ENCODE peak calls at places on chromosomes 13 and 19, in five cellular contexts. L is AG04449, K is progenitor cell of endocrine pancreas, E is endodermal cell, N is neural progenitor cell. Z is an unnamed sample.

GRCh38 chr13:94093652-94094310 is 385.7 kb downstream of the DCT start:
- DNase-seq in E (no peak), L (no peak), K (no peak), N (no peak), Z (no peak)

GRCh38 chr13:84917252-84917878 is 881.9 kb downstream of the SLITRK6 start:
- DNase-seq in K (no peak), E (no peak), L (no peak), N (no peak), Z (no peak)

GRCh38 chr13:44368062-44368591 is 5.5 kb upstream of the SERP2 start:
- DNase-seq in K (no peak), L (peak; percentile 26), N (no peak), E (no peak), Z (no peak)

GRCh38 chr13:62357887-62358645 is 942.4 kb upstream of the PCDH20 start:
- DNase-seq in L (no peak), E (peak; percentile 88), K (peak; percentile 24), N (peak; percentile 88), Z (no peak)

GRCh38 chr13:109755997-109756396 is 30.4 kb downstream of the IRS2 start:
- DNase-seq in E (no peak), N (no peak), K (no peak), L (no peak), Z (no peak)

GRCh38 chr13:42548731-42549554 is 25.0 kb upstream of the TNFSF11 start:
- DNase-seq in N (no peak), K (no peak), E (no peak), L (no peak), Z (peak; percentile 75)

GRCh38 chr13:99320693-99321481 is 13.7 kb upstream of the GPR183 start:
- DNase-seq in K (no peak), L (no peak), E (no peak), N (no peak), Z (no peak)

GRCh38 chr19:15225797-15226196 is 6.5 kb downstream of the EPHX3 start:
- DNase-seq in E (no peak), L (no peak), K (no peak), N (no peak), Z (no peak)

GRCh38 chr13:79194272-79194671 is 211.8 kb downstream of the RBM26 start:
- DNase-seq in E (no peak), L (no peak), K (no peak), N (no peak), Z (no peak)

GRCh38 chr19:28498404-28498976 is 714.5 kb downstream of the UQCRFS1 start:
- DNase-seq in N (no peak), E (no peak), K (no peak), L (no peak), Z (no peak)

GRCh38 chr13:101941095-101941777 is 460.6 kb downstream of the FGF14 start:
- DNase-seq in L (no peak), E (peak; percentile 65), K (no peak), N (no peak), Z (no peak)
- TF ChIP-seq CTCF in L (peak; percentile 17), E (peak; percentile 70), K (peak; percentile 43), N (peak; percentile 28), Z (no peak)

GRCh38 chr19:40191836-40192646 is 815 bp downstream of the MAP3K10 start:
- DNase-seq in E (peak; percentile 91), L (no peak), N (peak; percentile 89), K (peak; percentile 48), Z (no peak)

GRCh38 chr19:40193587-40193849 is 2.3 kb downstream of the MAP3K10 start:
- DNase-seq in N (no peak), E (no peak), L (peak; percentile 17), K (no peak), Z (no peak)

GRCh38 chr19:40190891-40191835 is at the start of gene MAP3K10:
- DNase-seq in L (no peak), E (peak; percentile 83), N (peak; percentile 89), K (peak; percentile 56), Z (peak; percentile 94)

GRCh38 chr19:40198272-40198990 is 7.2 kb downstream of the MAP3K10 start:
- DNase-seq in N (no peak), K (no peak), L (no peak), E (no peak), Z (no peak)

DNA sequence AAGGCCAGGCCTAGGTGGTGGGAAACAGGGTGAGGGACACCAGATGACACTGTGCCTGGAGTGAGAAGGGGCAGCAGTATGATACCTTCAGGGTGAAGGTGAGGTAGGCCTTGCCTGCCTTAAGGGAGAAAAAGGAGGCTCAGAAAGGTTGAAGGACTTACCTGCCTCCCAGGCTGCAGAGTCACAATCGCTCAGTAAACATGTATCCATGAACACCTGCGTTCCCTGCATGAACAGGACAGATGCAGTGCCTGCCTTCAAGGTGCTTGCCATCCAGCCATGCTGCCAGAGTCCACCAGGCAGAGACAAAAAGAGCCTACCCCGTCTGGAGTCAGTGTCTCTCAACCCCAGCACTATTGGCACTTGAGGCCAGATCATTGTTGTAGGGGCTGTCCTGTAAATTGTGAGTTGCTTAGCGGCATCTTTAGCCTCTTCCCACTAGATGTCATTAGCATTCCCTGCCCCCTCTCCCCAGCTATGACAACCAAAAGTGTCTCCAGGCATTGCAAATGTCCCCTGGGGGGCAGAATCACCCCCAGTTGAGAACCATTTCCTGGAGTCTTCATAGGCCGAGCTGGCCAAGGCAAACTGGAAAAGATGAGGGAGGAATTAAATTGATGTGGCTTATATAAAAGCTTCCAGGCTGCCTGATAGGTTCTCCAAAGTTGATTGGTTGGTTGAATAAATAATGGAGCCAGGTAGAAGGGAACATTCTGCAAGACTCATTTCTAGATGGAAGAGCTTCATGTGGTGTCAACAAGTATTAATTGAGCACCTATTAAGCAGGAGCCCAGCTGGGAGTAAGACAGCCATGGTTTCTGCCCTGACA is 1.7 kb downstream of the MAP3K10 start:
- DNase-seq in N (no peak), K (no peak), E (peak; percentile 57), L (no peak), Z (no peak)
- TF ChIP-seq CTCF in N (no peak), K (no peak), E (no peak), L (no peak), Z (no peak)

GRCh38 chr19:10871711-10872550 is 578 bp downstream of the CARM1 start:
- DNase-seq in E (peak; percentile 71), K (peak; percentile 39), N (peak; percentile 74), L (no peak), Z (no peak)
- TF ChIP-seq CTCF in E (peak; percentile 53), K (peak; percentile 46), N (peak; percentile 14), L (peak; percentile 21), Z (no peak)

GRCh38 chr19:45406165-45406956 is at the start of gene POLR1G:
- DNase-seq in N (peak; percentile 88), K (peak; percentile 64), E (peak; percentile 92), L (no peak), Z (peak; percentile 95)
- TF ChIP-seq CTCF in N (no peak), K (no peak), E (no peak), L (no peak), Z (no peak)

GRCh38 chr13:24985102-24985501 is 110.8 kb upstream of the PABPC3 start:
- DNase-seq in E (peak; percentile 79), L (no peak), K (no peak), N (peak; percentile 42), Z (no peak)
- TF ChIP-seq CTCF in E (peak; percentile 79), L (no peak), K (peak; percentile 30), N (peak; percentile 47), Z (no peak)

DNA sequence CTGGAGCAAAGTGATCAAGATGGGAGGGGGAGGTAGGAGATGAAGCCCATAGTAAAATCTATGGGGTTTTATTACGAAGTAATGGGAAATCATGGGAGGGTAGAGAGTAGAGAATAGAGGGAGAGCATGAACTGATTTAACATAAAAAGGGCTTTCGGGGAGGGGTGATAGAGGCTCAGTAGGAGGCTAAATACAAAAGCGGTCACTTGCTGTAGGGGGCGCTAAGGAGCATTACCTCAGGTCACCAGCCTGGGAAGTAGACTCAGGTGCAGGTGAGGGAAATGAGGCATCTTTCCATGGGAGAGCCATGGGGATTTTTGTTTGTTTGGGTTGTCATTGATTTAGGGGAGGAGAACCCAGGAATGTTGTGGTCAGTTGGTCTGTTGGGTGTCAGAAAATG is 14.1 kb downstream of the KRTDAP start:
- DNase-seq in K (no peak), E (peak; percentile 83), L (no peak), N (peak; percentile 35), Z (no peak)
- TF ChIP-seq CTCF in K (peak; percentile 25), E (peak; percentile 79), L (no peak), N (peak; percentile 54), Z (no peak)

DNA sequence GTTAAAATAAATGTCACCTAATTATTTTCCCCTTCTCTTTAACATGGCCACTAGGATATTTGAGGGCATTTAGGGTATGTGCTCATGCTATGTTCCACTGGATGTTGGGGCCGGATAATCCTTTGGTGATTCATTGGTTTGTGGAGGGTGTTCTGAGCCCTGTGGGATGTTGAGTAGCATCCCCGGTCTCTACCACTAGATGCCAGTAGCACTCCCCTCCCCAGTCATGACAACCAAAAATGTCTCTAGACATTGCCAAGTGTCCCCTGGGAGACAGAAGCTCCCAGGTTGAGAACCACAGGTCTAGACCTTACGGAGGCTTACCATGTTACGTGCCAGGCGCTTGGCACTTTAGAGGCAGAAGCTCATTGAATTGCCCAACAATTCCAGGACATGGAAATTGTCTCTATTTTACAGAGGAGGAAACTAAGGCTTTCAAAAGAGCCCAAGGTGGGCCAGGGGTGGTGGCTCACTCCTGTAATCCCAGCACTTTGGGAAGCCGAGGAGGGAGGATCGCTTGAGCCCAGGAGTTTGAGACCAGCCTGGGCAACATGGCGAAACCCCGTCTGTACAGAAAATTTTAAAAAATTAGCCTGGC is 14.1 kb downstream of the SHANK1 start:
- DNase-seq in N (peak; percentile 75), E (peak; percentile 86), K (no peak), L (no peak), Z (no peak)
- TF ChIP-seq CTCF in N (peak; percentile 68), E (peak; percentile 84), K (peak; percentile 60), L (peak; percentile 84), Z (no peak)

Z was measured in esophagus muscularis mucosa.